ENCODE peak calls at places on chromosome 20, in four cellular contexts. One of them, this sample, is unnamed.

GRCh38 chr20:43849496-43850197 is 65.0 kb upstream of the TOX2 start:
- DNase-seq in activated T-helper 1 cell treated with anti-CD3 and anti-CD28 coated beads, Interleukin-2, amount 50 U/mL, for 16 hours: no peak
- DNase-seq in CD4-positive, CD25-positive, alpha-beta regulatory T cell: no peak
- DNase-seq in T-helper 2 cell: no peak
- DNase-seq in this sample: peak; percentile 97

GRCh38 chr20:12173333-12173732 is 255.6 kb downstream of the BTBD3 start:
- DNase-seq in CD4-positive, CD25-positive, alpha-beta regulatory T cell: no peak
- DNase-seq in T-helper 2 cell: no peak
- DNase-seq in activated T-helper 1 cell treated with anti-CD3 and anti-CD28 coated beads, Interleukin-2, amount 50 U/mL, for 16 hours: no peak
- DNase-seq in this sample: no peak

GRCh38 chr20:58822175-58822574 is 28.5 kb downstream of the GNAS-AS1 start:
- DNase-seq in activated T-helper 1 cell treated with anti-CD3 and anti-CD28 coated beads, Interleukin-2, amount 50 U/mL, for 16 hours: no peak
- DNase-seq in T-helper 2 cell: no peak
- DNase-seq in CD4-positive, CD25-positive, alpha-beta regulatory T cell: no peak
- DNase-seq in this sample: no peak

GRCh38 chr20:13877789-13878188 is 93.0 kb downstream of the NDUFAF5 start:
- DNase-seq in CD4-positive, CD25-positive, alpha-beta regulatory T cell: no peak
- DNase-seq in activated T-helper 1 cell treated with anti-CD3 and anti-CD28 coated beads, Interleukin-2, amount 50 U/mL, for 16 hours: no peak
- DNase-seq in T-helper 2 cell: no peak
- DNase-seq in this sample: no peak

GRCh38 chr20:20010639-20011500 is 6.3 kb upstream of the NAA20 start:
- DNase-seq in T-helper 2 cell: no peak
- DNase-seq in activated T-helper 1 cell treated with anti-CD3 and anti-CD28 coated beads, Interleukin-2, amount 50 U/mL, for 16 hours: no peak
- DNase-seq in CD4-positive, CD25-positive, alpha-beta regulatory T cell: no peak
- DNase-seq in this sample: peak; percentile 93

GRCh38 chr20:32972181-32973076 is 31.8 kb downstream of the SUN5 start:
- DNase-seq in activated T-helper 1 cell treated with anti-CD3 and anti-CD28 coated beads, Interleukin-2, amount 50 U/mL, for 16 hours: peak; percentile 48
- DNase-seq in T-helper 2 cell: peak; percentile 60
- DNase-seq in CD4-positive, CD25-positive, alpha-beta regulatory T cell: peak; percentile 95
- DNase-seq in this sample: no peak

GRCh38 chr20:44785768-44786167 is 24.6 kb downstream of the RIMS4 start:
- DNase-seq in T-helper 2 cell: no peak
- DNase-seq in activated T-helper 1 cell treated with anti-CD3 and anti-CD28 coated beads, Interleukin-2, amount 50 U/mL, for 16 hours: no peak
- DNase-seq in CD4-positive, CD25-positive, alpha-beta regulatory T cell: no peak
- DNase-seq in this sample: no peak

GRCh38 chr20:61905781-61906523 is 159.7 kb downstream of the TAF4 start:
- DNase-seq in T-helper 2 cell: no peak
- DNase-seq in activated T-helper 1 cell treated with anti-CD3 and anti-CD28 coated beads, Interleukin-2, amount 50 U/mL, for 16 hours: no peak
- DNase-seq in CD4-positive, CD25-positive, alpha-beta regulatory T cell: no peak
- DNase-seq in this sample: no peak

GRCh38 chr20:56685879-56686278 is 56.8 kb downstream of the TFAP2C start:
- DNase-seq in activated T-helper 1 cell treated with anti-CD3 and anti-CD28 coated beads, Interleukin-2, amount 50 U/mL, for 16 hours: no peak
- DNase-seq in CD4-positive, CD25-positive, alpha-beta regulatory T cell: no peak
- DNase-seq in T-helper 2 cell: no peak
- DNase-seq in this sample: no peak

GRCh38 chr20:24769878-24770627 is 179.0 kb upstream of the CST7 start:
- DNase-seq in T-helper 2 cell: no peak
- DNase-seq in activated T-helper 1 cell treated with anti-CD3 and anti-CD28 coated beads, Interleukin-2, amount 50 U/mL, for 16 hours: no peak
- DNase-seq in CD4-positive, CD25-positive, alpha-beta regulatory T cell: no peak
- DNase-seq in this sample: no peak

GRCh38 chr20:19022118-19022575 is 190.3 kb upstream of the SLC24A3 start:
- DNase-seq in T-helper 2 cell: no peak
- DNase-seq in CD4-positive, CD25-positive, alpha-beta regulatory T cell: no peak
- DNase-seq in activated T-helper 1 cell treated with anti-CD3 and anti-CD28 coated beads, Interleukin-2, amount 50 U/mL, for 16 hours: no peak
- DNase-seq in this sample: no peak

GRCh38 chr20:19495905-19496703 is 262.0 kb upstream of the RIN2 start:
- DNase-seq in T-helper 2 cell: no peak
- DNase-seq in activated T-helper 1 cell treated with anti-CD3 and anti-CD28 coated beads, Interleukin-2, amount 50 U/mL, for 16 hours: no peak
- DNase-seq in CD4-positive, CD25-positive, alpha-beta regulatory T cell: no peak
- DNase-seq in this sample: no peak

GRCh38 chr20:4951299-4951698 is 50.0 kb downstream of the SLC23A2 start:
- DNase-seq in activated T-helper 1 cell treated with anti-CD3 and anti-CD28 coated beads, Interleukin-2, amount 50 U/mL, for 16 hours: no peak
- DNase-seq in CD4-positive, CD25-positive, alpha-beta regulatory T cell: no peak
- DNase-seq in T-helper 2 cell: no peak
- DNase-seq in this sample: peak; percentile 70

GRCh38 chr20:1933465-1933870 is 38.3 kb downstream of the SIRPA start:
- DNase-seq in T-helper 2 cell: no peak
- DNase-seq in CD4-positive, CD25-positive, alpha-beta regulatory T cell: no peak
- DNase-seq in activated T-helper 1 cell treated with anti-CD3 and anti-CD28 coated beads, Interleukin-2, amount 50 U/mL, for 16 hours: no peak
- DNase-seq in this sample: peak; percentile 51

GRCh38 chr20:12053348-12053747 is 135.7 kb downstream of the BTBD3 start:
- DNase-seq in T-helper 2 cell: no peak
- DNase-seq in CD4-positive, CD25-positive, alpha-beta regulatory T cell: no peak
- DNase-seq in activated T-helper 1 cell treated with anti-CD3 and anti-CD28 coated beads, Interleukin-2, amount 50 U/mL, for 16 hours: no peak
- DNase-seq in this sample: peak; percentile 17

GRCh38 chr20:35773154-35773751 is 1.4 kb downstream of the PHF20 start:
- DNase-seq in T-helper 2 cell: no peak
- DNase-seq in CD4-positive, CD25-positive, alpha-beta regulatory T cell: peak; percentile 50
- DNase-seq in activated T-helper 1 cell treated with anti-CD3 and anti-CD28 coated beads, Interleukin-2, amount 50 U/mL, for 16 hours: no peak
- DNase-seq in this sample: peak; percentile 66

GRCh38 chr20:2797136-2797983 is 3.1 kb downstream of the CPXM1 start:
- DNase-seq in T-helper 2 cell: no peak
- DNase-seq in activated T-helper 1 cell treated with anti-CD3 and anti-CD28 coated beads, Interleukin-2, amount 50 U/mL, for 16 hours: no peak
- DNase-seq in CD4-positive, CD25-positive, alpha-beta regulatory T cell: no peak
- DNase-seq in this sample: no peak

GRCh38 chr20:42603655-42604054 is 586.1 kb downstream of the PTPRT start:
- DNase-seq in T-helper 2 cell: no peak
- DNase-seq in CD4-positive, CD25-positive, alpha-beta regulatory T cell: no peak
- DNase-seq in activated T-helper 1 cell treated with anti-CD3 and anti-CD28 coated beads, Interleukin-2, amount 50 U/mL, for 16 hours: no peak
- DNase-seq in this sample: no peak

GRCh38 chr20:12581644-12582350 is 427.0 kb upstream of the SPTLC3 start:
- DNase-seq in T-helper 2 cell: no peak
- DNase-seq in CD4-positive, CD25-positive, alpha-beta regulatory T cell: no peak
- DNase-seq in activated T-helper 1 cell treated with anti-CD3 and anti-CD28 coated beads, Interleukin-2, amount 50 U/mL, for 16 hours: no peak
- DNase-seq in this sample: no peak

GRCh38 chr20:51014797-51015722 is 7.8 kb downstream of the KCNG1 start:
- DNase-seq in activated T-helper 1 cell treated with anti-CD3 and anti-CD28 coated beads, Interleukin-2, amount 50 U/mL, for 16 hours: no peak
- DNase-seq in CD4-positive, CD25-positive, alpha-beta regulatory T cell: no peak
- DNase-seq in T-helper 2 cell: no peak
- DNase-seq in this sample: peak; percentile 66

GRCh38 chr20:31606928-31607639 is 2.0 kb downstream of the ID1 start:
- DNase-seq in activated T-helper 1 cell treated with anti-CD3 and anti-CD28 coated beads, Interleukin-2, amount 50 U/mL, for 16 hours: no peak
- DNase-seq in T-helper 2 cell: no peak
- DNase-seq in CD4-positive, CD25-positive, alpha-beta regulatory T cell: no peak
- DNase-seq in this sample: peak; percentile 84

GRCh38 chr20:845967-846893 is 12.7 kb downstream of the FAM110A start:
- DNase-seq in CD4-positive, CD25-positive, alpha-beta regulatory T cell: peak; percentile 68
- DNase-seq in activated T-helper 1 cell treated with anti-CD3 and anti-CD28 coated beads, Interleukin-2, amount 50 U/mL, for 16 hours: no peak
- DNase-seq in T-helper 2 cell: no peak
- DNase-seq in this sample: no peak

GRCh38 chr20:25623225-25623735 is 534 bp downstream of the NANP start:
- DNase-seq in CD4-positive, CD25-positive, alpha-beta regulatory T cell: peak; percentile 36
- DNase-seq in activated T-helper 1 cell treated with anti-CD3 and anti-CD28 coated beads, Interleukin-2, amount 50 U/mL, for 16 hours: no peak
- DNase-seq in T-helper 2 cell: peak; percentile 4
- DNase-seq in this sample: peak; percentile 52

GRCh38 chr20:48102821-48103635 is 317.7 kb upstream of the SULF2 start:
- DNase-seq in CD4-positive, CD25-positive, alpha-beta regulatory T cell: no peak
- DNase-seq in activated T-helper 1 cell treated with anti-CD3 and anti-CD28 coated beads, Interleukin-2, amount 50 U/mL, for 16 hours: no peak
- DNase-seq in T-helper 2 cell: no peak
- DNase-seq in this sample: peak; percentile 5

GRCh38 chr20:44104807-44105517 is 82.0 kb downstream of the JPH2 start:
- DNase-seq in CD4-positive, CD25-positive, alpha-beta regulatory T cell: no peak
- DNase-seq in T-helper 2 cell: no peak
- DNase-seq in activated T-helper 1 cell treated with anti-CD3 and anti-CD28 coated beads, Interleukin-2, amount 50 U/mL, for 16 hours: no peak
- DNase-seq in this sample: peak; percentile 59

GRCh38 chr20:38227578-38228360 is 32.8 kb downstream of the KIAA1755 start:
- DNase-seq in T-helper 2 cell: no peak
- DNase-seq in activated T-helper 1 cell treated with anti-CD3 and anti-CD28 coated beads, Interleukin-2, amount 50 U/mL, for 16 hours: no peak
- DNase-seq in CD4-positive, CD25-positive, alpha-beta regulatory T cell: no peak
- DNase-seq in this sample: no peak

GRCh38 chr20:31894980-31895675 is 24.7 kb downstream of the TTLL9 start:
- DNase-seq in CD4-positive, CD25-positive, alpha-beta regulatory T cell: peak; percentile 41
- DNase-seq in activated T-helper 1 cell treated with anti-CD3 and anti-CD28 coated beads, Interleukin-2, amount 50 U/mL, for 16 hours: no peak
- DNase-seq in T-helper 2 cell: no peak
- DNase-seq in this sample: peak; percentile 87

GRCh38 chr20:45821942-45822341 is 5.2 kb downstream of the TNNC2 start:
- DNase-seq in CD4-positive, CD25-positive, alpha-beta regulatory T cell: no peak
- DNase-seq in activated T-helper 1 cell treated with anti-CD3 and anti-CD28 coated beads, Interleukin-2, amount 50 U/mL, for 16 hours: no peak
- DNase-seq in T-helper 2 cell: no peak
- DNase-seq in this sample: no peak

GRCh38 chr20:32128167-32128566 is 18.7 kb downstream of the TM9SF4 start:
- DNase-seq in T-helper 2 cell: no peak
- DNase-seq in activated T-helper 1 cell treated with anti-CD3 and anti-CD28 coated beads, Interleukin-2, amount 50 U/mL, for 16 hours: no peak
- DNase-seq in CD4-positive, CD25-positive, alpha-beta regulatory T cell: no peak
- DNase-seq in this sample: no peak